ENCODE peak calls at places on chromosome 1, in eight cellular contexts. One of them, this sample, is unnamed.

GRCh38 chr1:13769212-13769611 is 69.2 kb downstream of the PRDM2 start:
- DNase-seq in transverse colon: no peak
- DNase-seq in cardiac fibroblast: no peak
- DNase-seq in thoracic aorta: no peak
- DNase-seq in IMR-90: no peak
- DNase-seq in heart left ventricle: no peak
- DNase-seq in AG10803: no peak
- DNase-seq in psoas muscle: no peak
- DNase-seq in this sample: no peak

GRCh38 chr1:12600880-12601633 is 17.0 kb downstream of the DHRS3 start:
- DNase-seq in transverse colon: peak; percentile 68
- DNase-seq in AG10803: no peak
- DNase-seq in thoracic aorta: no peak
- DNase-seq in heart left ventricle: peak; percentile 47
- DNase-seq in cardiac fibroblast: no peak
- DNase-seq in IMR-90: no peak
- DNase-seq in psoas muscle: peak; percentile 72
- DNase-seq in this sample: no peak

GRCh38 chr1:56844709-56845108 is 9.9 kb upstream of the C8A start:
- DNase-seq in thoracic aorta: no peak
- DNase-seq in transverse colon: no peak
- DNase-seq in heart left ventricle: no peak
- DNase-seq in psoas muscle: no peak
- DNase-seq in IMR-90: no peak
- DNase-seq in cardiac fibroblast: no peak
- DNase-seq in AG10803: no peak
- DNase-seq in this sample: no peak

GRCh38 chr1:69305621-69306020 is 262.1 kb upstream of the LRRC7 start:
- DNase-seq in thoracic aorta: no peak
- DNase-seq in transverse colon: no peak
- DNase-seq in psoas muscle: no peak
- DNase-seq in IMR-90: no peak
- DNase-seq in heart left ventricle: no peak
- DNase-seq in cardiac fibroblast: no peak
- DNase-seq in AG10803: no peak
- DNase-seq in this sample: peak; percentile 2

GRCh38 chr1:53334781-53335180 is 6.9 kb upstream of the LRP8 start:
- DNase-seq in thoracic aorta: no peak
- DNase-seq in psoas muscle: no peak
- DNase-seq in transverse colon: no peak
- DNase-seq in IMR-90: no peak
- DNase-seq in cardiac fibroblast: no peak
- DNase-seq in AG10803: no peak
- DNase-seq in heart left ventricle: no peak
- DNase-seq in this sample: no peak

GRCh38 chr1:164765993-164766720 is 207.2 kb downstream of the PBX1 start:
- DNase-seq in transverse colon: no peak
- DNase-seq in heart left ventricle: no peak
- DNase-seq in thoracic aorta: no peak
- DNase-seq in psoas muscle: no peak
- DNase-seq in cardiac fibroblast: peak; percentile 47
- DNase-seq in AG10803: no peak
- DNase-seq in IMR-90: peak; percentile 41
- DNase-seq in this sample: peak; percentile 62

GRCh38 chr1:59427155-59427554 is 130.3 kb downstream of the FGGY start:
- DNase-seq in thoracic aorta: no peak
- DNase-seq in cardiac fibroblast: peak; percentile 31
- DNase-seq in transverse colon: no peak
- DNase-seq in AG10803: peak; percentile 75
- DNase-seq in heart left ventricle: peak; percentile 40
- DNase-seq in psoas muscle: peak; percentile 90
- DNase-seq in IMR-90: peak; percentile 83
- DNase-seq in this sample: no peak

GRCh38 chr1:17878837-17879236 is 123.7 kb downstream of the ACTL8 start:
- DNase-seq in transverse colon: no peak
- DNase-seq in thoracic aorta: no peak
- DNase-seq in psoas muscle: no peak
- DNase-seq in heart left ventricle: no peak
- DNase-seq in IMR-90: peak; percentile 90
- DNase-seq in AG10803: peak; percentile 86
- DNase-seq in cardiac fibroblast: peak; percentile 77
- DNase-seq in this sample: peak; percentile 21

GRCh38 chr1:55938376-55938850 is 641.0 kb downstream of the PLPP3 start:
- DNase-seq in transverse colon: no peak
- DNase-seq in AG10803: no peak
- DNase-seq in cardiac fibroblast: no peak
- DNase-seq in IMR-90: no peak
- DNase-seq in heart left ventricle: peak; percentile 37
- DNase-seq in psoas muscle: no peak
- DNase-seq in thoracic aorta: no peak
- DNase-seq in this sample: no peak

DNA sequence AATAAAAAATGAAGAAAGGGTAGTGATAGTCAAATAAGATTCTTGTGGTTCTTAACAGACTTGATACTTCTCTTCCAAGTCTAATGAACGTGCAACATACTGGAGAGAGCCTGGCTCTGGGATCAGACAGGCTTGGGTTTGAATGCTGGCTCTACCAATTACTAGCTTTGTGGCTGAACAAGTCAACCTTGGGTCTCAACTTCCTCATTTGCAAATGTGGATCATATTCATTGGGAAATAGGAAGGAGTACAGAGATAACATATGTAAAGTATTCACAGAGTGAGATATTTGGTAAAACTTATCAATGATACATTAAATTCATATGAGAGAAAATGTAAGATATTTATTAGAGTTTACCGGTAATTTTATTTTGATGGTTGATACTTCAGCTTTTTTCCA is 2.0 kb downstream of the EDEM3 start:
- DNase-seq in transverse colon: no peak
- DNase-seq in IMR-90: no peak
- DNase-seq in thoracic aorta: no peak
- DNase-seq in AG10803: no peak
- DNase-seq in cardiac fibroblast: no peak
- DNase-seq in heart left ventricle: no peak
- DNase-seq in psoas muscle: no peak
- DNase-seq in this sample: no peak
- H3K4me3 ChIP-seq in transverse colon: no peak overlapping the region
- H3K4me3 ChIP-seq in IMR-90: no peak overlapping the region
- H3K4me3 ChIP-seq in thoracic aorta: no peak overlapping the region
- H3K4me3 ChIP-seq in AG10803: no peak overlapping the region
- H3K4me3 ChIP-seq in cardiac fibroblast: no peak overlapping the region
- H3K4me3 ChIP-seq in heart left ventricle: no peak overlapping the region
- H3K4me3 ChIP-seq in psoas muscle: peak overlapping the region; percentile 5
- H3K4me3 ChIP-seq in this sample: no peak overlapping the region

GRCh38 chr1:226687476-226687875 is 51.6 kb downstream of the ITPKB start:
- DNase-seq in heart left ventricle: no peak
- DNase-seq in transverse colon: no peak
- DNase-seq in cardiac fibroblast: no peak
- DNase-seq in IMR-90: no peak
- DNase-seq in psoas muscle: no peak
- DNase-seq in AG10803: no peak
- DNase-seq in thoracic aorta: no peak
- DNase-seq in this sample: no peak
- TF ChIP-seq CTCF in heart left ventricle: no peak
- TF ChIP-seq CTCF in transverse colon: no peak
- TF ChIP-seq CTCF in cardiac fibroblast: no peak
- TF ChIP-seq CTCF in IMR-90: no peak
- TF ChIP-seq CTCF in psoas muscle: peak; percentile 32
- TF ChIP-seq CTCF in AG10803: no peak
- TF ChIP-seq CTCF in thoracic aorta: no peak
- TF ChIP-seq CTCF in this sample: no peak

GRCh38 chr1:215569987-215570824 is 3.1 kb downstream of the KCTD3 start:
- DNase-seq in cardiac fibroblast: peak; percentile 30
- DNase-seq in AG10803: no peak
- DNase-seq in transverse colon: no peak
- DNase-seq in heart left ventricle: no peak
- DNase-seq in psoas muscle: no peak
- DNase-seq in IMR-90: peak; percentile 20
- DNase-seq in thoracic aorta: no peak
- DNase-seq in this sample: no peak
- H3K4me3 ChIP-seq in cardiac fibroblast: no peak overlapping the region
- H3K4me3 ChIP-seq in AG10803: no peak overlapping the region
- H3K4me3 ChIP-seq in transverse colon: no peak overlapping the region
- H3K4me3 ChIP-seq in heart left ventricle: no peak overlapping the region
- H3K4me3 ChIP-seq in psoas muscle: peak overlapping the region; percentile 92
- H3K4me3 ChIP-seq in IMR-90: no peak overlapping the region
- H3K4me3 ChIP-seq in thoracic aorta: no peak overlapping the region
- H3K4me3 ChIP-seq in this sample: peak overlapping the region; percentile 77

GRCh38 chr1:151986501-151987190 is 7.0 kb downstream of the S100A10 start:
- DNase-seq in AG10803: no peak
- DNase-seq in transverse colon: no peak
- DNase-seq in IMR-90: no peak
- DNase-seq in heart left ventricle: no peak
- DNase-seq in psoas muscle: no peak
- DNase-seq in thoracic aorta: no peak
- DNase-seq in cardiac fibroblast: peak; percentile 36
- DNase-seq in this sample: no peak

GRCh38 chr1:151990856-151991198 is 2.8 kb downstream of the S100A10 start:
- DNase-seq in psoas muscle: no peak
- DNase-seq in cardiac fibroblast: peak; percentile 71
- DNase-seq in transverse colon: peak; percentile 71
- DNase-seq in AG10803: peak; percentile 56
- DNase-seq in IMR-90: peak; percentile 79
- DNase-seq in thoracic aorta: no peak
- DNase-seq in heart left ventricle: peak; percentile 57
- DNase-seq in this sample: peak; percentile 74

GRCh38 chr1:151989131-151989868 is 4.4 kb downstream of the S100A10 start:
- DNase-seq in heart left ventricle: peak; percentile 88
- DNase-seq in psoas muscle: peak; percentile 78
- DNase-seq in IMR-90: peak; percentile 83
- DNase-seq in transverse colon: peak; percentile 76
- DNase-seq in thoracic aorta: no peak
- DNase-seq in cardiac fibroblast: peak; percentile 92
- DNase-seq in AG10803: peak; percentile 92
- DNase-seq in this sample: peak; percentile 79

GRCh38 chr1:151990058-151990855 is 3.4 kb downstream of the S100A10 start:
- DNase-seq in thoracic aorta: no peak
- DNase-seq in psoas muscle: no peak
- DNase-seq in IMR-90: no peak
- DNase-seq in transverse colon: no peak
- DNase-seq in cardiac fibroblast: no peak
- DNase-seq in AG10803: no peak
- DNase-seq in heart left ventricle: no peak
- DNase-seq in this sample: peak; percentile 18

DNA sequence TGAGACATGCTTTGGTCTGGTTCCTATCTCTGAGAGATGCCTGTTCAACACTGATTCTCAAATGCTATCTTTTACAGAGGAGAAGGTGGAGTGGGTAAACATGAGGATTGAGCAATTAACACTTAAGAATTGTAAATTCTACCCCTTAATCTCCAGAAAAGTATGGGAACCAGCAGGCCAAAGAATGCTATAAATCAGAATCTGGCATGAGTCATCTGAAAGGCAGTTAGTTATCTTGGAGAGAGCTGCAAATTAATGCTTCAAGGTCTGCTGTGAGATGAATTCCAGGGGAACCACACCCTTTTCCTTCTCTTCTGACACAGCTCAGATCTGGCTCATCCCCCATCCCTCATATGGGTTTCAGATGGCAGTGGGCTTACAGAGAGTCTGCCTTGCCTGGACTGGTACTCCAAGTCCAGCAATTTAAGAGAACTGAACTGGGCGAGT is 5.2 kb downstream of the S100A10 start:
- DNase-seq in thoracic aorta: no peak
- DNase-seq in IMR-90: peak; percentile 74
- DNase-seq in psoas muscle: no peak
- DNase-seq in AG10803: peak; percentile 96
- DNase-seq in heart left ventricle: no peak
- DNase-seq in transverse colon: no peak
- DNase-seq in cardiac fibroblast: peak; percentile 86
- DNase-seq in this sample: peak; percentile 93
- TF ChIP-seq CTCF in thoracic aorta: no peak
- TF ChIP-seq CTCF in IMR-90: no peak
- TF ChIP-seq CTCF in psoas muscle: no peak
- TF ChIP-seq CTCF in AG10803: no peak
- TF ChIP-seq CTCF in heart left ventricle: no peak
- TF ChIP-seq CTCF in transverse colon: no peak
- TF ChIP-seq CTCF in cardiac fibroblast: no peak
- TF ChIP-seq CTCF in this sample: no peak

GRCh38 chr1:161198206-161198876 is 513 bp downstream of the ADAMTS4 start:
- DNase-seq in psoas muscle: peak; percentile 76
- DNase-seq in IMR-90: no peak
- DNase-seq in cardiac fibroblast: no peak
- DNase-seq in heart left ventricle: peak; percentile 53
- DNase-seq in AG10803: peak; percentile 41
- DNase-seq in thoracic aorta: no peak
- DNase-seq in transverse colon: no peak
- DNase-seq in this sample: peak; percentile 56

GRCh38 chr1:161196111-161196510 is 2.7 kb downstream of the ADAMTS4 start:
- DNase-seq in transverse colon: no peak
- DNase-seq in thoracic aorta: no peak
- DNase-seq in IMR-90: no peak
- DNase-seq in heart left ventricle: no peak
- DNase-seq in cardiac fibroblast: no peak
- DNase-seq in psoas muscle: no peak
- DNase-seq in AG10803: no peak
- DNase-seq in this sample: no peak

GRCh38 chr1:161198877-161199431 is at the start of gene ADAMTS4:
- DNase-seq in heart left ventricle: peak; percentile 87
- DNase-seq in AG10803: peak; percentile 90
- DNase-seq in transverse colon: peak; percentile 54
- DNase-seq in IMR-90: peak; percentile 76
- DNase-seq in thoracic aorta: no peak
- DNase-seq in cardiac fibroblast: peak; percentile 97
- DNase-seq in psoas muscle: peak; percentile 71
- DNase-seq in this sample: peak; percentile 90

GRCh38 chr1:161196521-161197451 is 2.1 kb downstream of the ADAMTS4 start:
- DNase-seq in heart left ventricle: peak; percentile 58
- DNase-seq in psoas muscle: peak; percentile 70
- DNase-seq in IMR-90: peak; percentile 75
- DNase-seq in AG10803: peak; percentile 94
- DNase-seq in thoracic aorta: no peak
- DNase-seq in cardiac fibroblast: peak; percentile 80
- DNase-seq in transverse colon: no peak
- DNase-seq in this sample: peak; percentile 93

DNA sequence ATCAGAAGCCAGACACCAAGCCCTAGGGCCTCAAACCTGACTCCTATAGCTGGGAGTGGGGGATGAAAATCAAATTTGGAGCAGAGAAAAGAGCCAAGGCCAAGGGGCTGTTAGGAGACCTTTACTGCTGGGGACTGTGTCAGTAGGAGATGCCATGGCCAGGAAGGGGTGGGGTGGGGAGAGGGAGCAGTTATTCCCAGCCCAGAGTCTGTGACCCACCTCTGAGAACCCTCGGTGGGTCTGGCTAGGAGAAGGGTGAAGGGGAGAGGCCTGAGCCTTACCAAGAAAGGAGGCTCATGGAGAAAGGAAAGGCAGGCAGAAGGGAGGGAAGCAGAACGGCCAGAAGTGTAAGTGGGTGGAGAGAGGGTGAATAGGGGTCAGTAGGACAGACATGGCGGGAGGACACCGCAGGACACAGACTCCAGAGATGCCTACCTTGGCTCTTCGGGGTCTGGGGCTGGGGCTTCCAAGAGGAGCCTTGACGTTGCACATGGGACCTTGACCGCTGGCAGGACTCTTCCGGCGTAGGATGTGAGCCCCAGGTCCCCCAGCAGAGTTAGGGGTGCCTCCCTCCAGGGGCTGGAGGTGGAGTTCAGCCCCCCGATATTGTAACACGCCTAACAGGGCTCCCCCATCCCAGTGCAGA is 1.2 kb downstream of the ADAMTS4 start:
- DNase-seq in heart left ventricle: no peak
- DNase-seq in IMR-90: no peak
- DNase-seq in psoas muscle: no peak
- DNase-seq in cardiac fibroblast: peak; percentile 12
- DNase-seq in transverse colon: no peak
- DNase-seq in thoracic aorta: no peak
- DNase-seq in AG10803: no peak
- DNase-seq in this sample: no peak
- H3K4me3 ChIP-seq in heart left ventricle: peak overlapping the region; percentile 34
- H3K4me3 ChIP-seq in IMR-90: no peak overlapping the region
- H3K4me3 ChIP-seq in psoas muscle: peak overlapping the region; percentile 64
- H3K4me3 ChIP-seq in cardiac fibroblast: peak overlapping the region; percentile 81
- H3K4me3 ChIP-seq in transverse colon: peak overlapping the region; percentile 22
- H3K4me3 ChIP-seq in thoracic aorta: peak overlapping the region; percentile 40
- H3K4me3 ChIP-seq in AG10803: peak overlapping the region; percentile 70
- H3K4me3 ChIP-seq in this sample: peak overlapping the region; percentile 64